ENCODE peak calls at places on chromosomes 7 and 10, in eight cellular contexts. One of them, this sample, is unnamed.

GRCh38 chr10:64075604-64076003 is 554.4 kb downstream of the REEP3 start:
- DNase-seq in germinal center: no peak
- DNase-seq in stimulated activated CD8-positive, alpha-beta memory T cell treated with anti-CD3 and anti-CD28 coated beads, Interleukin-4, amount 100 ng/mL, for 4 hours: no peak
- DNase-seq in HL-60: no peak
- DNase-seq in hippocampal formation: no peak
- DNase-seq in neural crest cell: no peak
- DNase-seq in Caki2: no peak
- DNase-seq in lower lobe of right lung: no peak
- DNase-seq in this sample: no peak

GRCh38 chr7:7100432-7100849 is 81.9 kb upstream of the C1GALT1 start:
- DNase-seq in germinal center: no peak
- DNase-seq in Caki2: no peak
- DNase-seq in stimulated activated CD8-positive, alpha-beta memory T cell treated with anti-CD3 and anti-CD28 coated beads, Interleukin-4, amount 100 ng/mL, for 4 hours: no peak
- DNase-seq in lower lobe of right lung: no peak
- DNase-seq in HL-60: no peak
- DNase-seq in neural crest cell: no peak
- DNase-seq in hippocampal formation: no peak
- DNase-seq in this sample: no peak

GRCh38 chr7:40800771-40801170 is 666.0 kb downstream of the SUGCT start:
- DNase-seq in germinal center: no peak
- DNase-seq in neural crest cell: no peak
- DNase-seq in HL-60: no peak
- DNase-seq in Caki2: no peak
- DNase-seq in lower lobe of right lung: no peak
- DNase-seq in hippocampal formation: no peak
- DNase-seq in stimulated activated CD8-positive, alpha-beta memory T cell treated with anti-CD3 and anti-CD28 coated beads, Interleukin-4, amount 100 ng/mL, for 4 hours: no peak
- DNase-seq in this sample: no peak

GRCh38 chr7:17318146-17318545 is 19.7 kb downstream of the AHR start:
- DNase-seq in hippocampal formation: no peak
- DNase-seq in stimulated activated CD8-positive, alpha-beta memory T cell treated with anti-CD3 and anti-CD28 coated beads, Interleukin-4, amount 100 ng/mL, for 4 hours: no peak
- DNase-seq in HL-60: no peak
- DNase-seq in Caki2: no peak
- DNase-seq in lower lobe of right lung: no peak
- DNase-seq in germinal center: no peak
- DNase-seq in neural crest cell: no peak
- DNase-seq in this sample: no peak

GRCh38 chr7:33821970-33822369 is 83.4 kb upstream of the BMPER start:
- DNase-seq in germinal center: no peak
- DNase-seq in hippocampal formation: no peak
- DNase-seq in lower lobe of right lung: no peak
- DNase-seq in HL-60: no peak
- DNase-seq in Caki2: no peak
- DNase-seq in stimulated activated CD8-positive, alpha-beta memory T cell treated with anti-CD3 and anti-CD28 coated beads, Interleukin-4, amount 100 ng/mL, for 4 hours: no peak
- DNase-seq in neural crest cell: no peak
- DNase-seq in this sample: no peak

GRCh38 chr7:95718556-95719410 is 53.6 kb upstream of the DYNC1I1 start:
- DNase-seq in hippocampal formation: peak
- DNase-seq in neural crest cell: no peak
- DNase-seq in lower lobe of right lung: no peak
- DNase-seq in germinal center: no peak
- DNase-seq in stimulated activated CD8-positive, alpha-beta memory T cell treated with anti-CD3 and anti-CD28 coated beads, Interleukin-4, amount 100 ng/mL, for 4 hours: no peak
- DNase-seq in HL-60: no peak
- DNase-seq in Caki2: no peak
- DNase-seq in this sample: no peak

GRCh38 chr10:59463909-59464308 is 101.6 kb upstream of the FAM13C start:
- DNase-seq in Caki2: no peak
- DNase-seq in stimulated activated CD8-positive, alpha-beta memory T cell treated with anti-CD3 and anti-CD28 coated beads, Interleukin-4, amount 100 ng/mL, for 4 hours: no peak
- DNase-seq in HL-60: no peak
- DNase-seq in germinal center: no peak
- DNase-seq in hippocampal formation: no peak
- DNase-seq in neural crest cell: no peak
- DNase-seq in lower lobe of right lung: no peak
- DNase-seq in this sample: no peak

GRCh38 chr7:149448961-149449360 is 11.9 kb downstream of the ZNF777 start:
- DNase-seq in lower lobe of right lung: no peak
- DNase-seq in HL-60: no peak
- DNase-seq in neural crest cell: no peak
- DNase-seq in germinal center: no peak
- DNase-seq in stimulated activated CD8-positive, alpha-beta memory T cell treated with anti-CD3 and anti-CD28 coated beads, Interleukin-4, amount 100 ng/mL, for 4 hours: no peak
- DNase-seq in Caki2: no peak
- DNase-seq in hippocampal formation: no peak
- DNase-seq in this sample: no peak

GRCh38 chr7:138006106-138006505 is 4.2 kb upstream of the CREB3L2 start:
- DNase-seq in neural crest cell: no peak
- DNase-seq in germinal center: no peak
- DNase-seq in Caki2: no peak
- DNase-seq in hippocampal formation: no peak
- DNase-seq in HL-60: no peak
- DNase-seq in stimulated activated CD8-positive, alpha-beta memory T cell treated with anti-CD3 and anti-CD28 coated beads, Interleukin-4, amount 100 ng/mL, for 4 hours: no peak
- DNase-seq in lower lobe of right lung: no peak
- DNase-seq in this sample: no peak

GRCh38 chr10:129545257-129545656 is 78.2 kb downstream of the MGMT start:
- DNase-seq in HL-60: no peak
- DNase-seq in germinal center: no peak
- DNase-seq in Caki2: peak
- DNase-seq in hippocampal formation: no peak
- DNase-seq in stimulated activated CD8-positive, alpha-beta memory T cell treated with anti-CD3 and anti-CD28 coated beads, Interleukin-4, amount 100 ng/mL, for 4 hours: no peak
- DNase-seq in neural crest cell: no peak
- DNase-seq in lower lobe of right lung: no peak
- DNase-seq in this sample: no peak

GRCh38 chr10:100934084-100934659 is 21.4 kb downstream of the SLF2 start:
- DNase-seq in germinal center: no peak
- DNase-seq in neural crest cell: no peak
- DNase-seq in Caki2: no peak
- DNase-seq in lower lobe of right lung: no peak
- DNase-seq in hippocampal formation: no peak
- DNase-seq in stimulated activated CD8-positive, alpha-beta memory T cell treated with anti-CD3 and anti-CD28 coated beads, Interleukin-4, amount 100 ng/mL, for 4 hours: no peak
- DNase-seq in HL-60: peak
- DNase-seq in this sample: no peak

GRCh38 chr10:38008006-38008405 is 2.5 kb upstream of the ZNF33A start:
- DNase-seq in germinal center: no peak
- DNase-seq in lower lobe of right lung: no peak
- DNase-seq in stimulated activated CD8-positive, alpha-beta memory T cell treated with anti-CD3 and anti-CD28 coated beads, Interleukin-4, amount 100 ng/mL, for 4 hours: no peak
- DNase-seq in hippocampal formation: no peak
- DNase-seq in Caki2: no peak
- DNase-seq in neural crest cell: no peak
- DNase-seq in HL-60: peak
- DNase-seq in this sample: no peak

GRCh38 chr7:4833691-4834600 is 27.9 kb downstream of the PAPOLB start:
- DNase-seq in lower lobe of right lung: peak
- DNase-seq in hippocampal formation: no peak
- DNase-seq in HL-60: no peak
- DNase-seq in neural crest cell: no peak
- DNase-seq in stimulated activated CD8-positive, alpha-beta memory T cell treated with anti-CD3 and anti-CD28 coated beads, Interleukin-4, amount 100 ng/mL, for 4 hours: no peak
- DNase-seq in germinal center: no peak
- DNase-seq in Caki2: no peak
- DNase-seq in this sample: no peak

GRCh38 chr7:118104812-118105441 is 79.0 kb upstream of the LSM8 start:
- DNase-seq in HL-60: no peak
- DNase-seq in neural crest cell: no peak
- DNase-seq in germinal center: no peak
- DNase-seq in stimulated activated CD8-positive, alpha-beta memory T cell treated with anti-CD3 and anti-CD28 coated beads, Interleukin-4, amount 100 ng/mL, for 4 hours: no peak
- DNase-seq in Caki2: peak
- DNase-seq in lower lobe of right lung: no peak
- DNase-seq in hippocampal formation: peak
- DNase-seq in this sample: no peak

GRCh38 chr10:12353399-12354027 is 4.2 kb downstream of the CAMK1D start:
- DNase-seq in lower lobe of right lung: no peak
- DNase-seq in hippocampal formation: no peak
- DNase-seq in HL-60: no peak
- DNase-seq in stimulated activated CD8-positive, alpha-beta memory T cell treated with anti-CD3 and anti-CD28 coated beads, Interleukin-4, amount 100 ng/mL, for 4 hours: no peak
- DNase-seq in neural crest cell: no peak
- DNase-seq in Caki2: no peak
- DNase-seq in germinal center: no peak
- DNase-seq in this sample: no peak

GRCh38 chr10:122323941-122324675 is 50.4 kb upstream of the PLEKHA1 start:
- DNase-seq in stimulated activated CD8-positive, alpha-beta memory T cell treated with anti-CD3 and anti-CD28 coated beads, Interleukin-4, amount 100 ng/mL, for 4 hours: no peak
- DNase-seq in neural crest cell: no peak
- DNase-seq in HL-60: no peak
- DNase-seq in lower lobe of right lung: no peak
- DNase-seq in hippocampal formation: no peak
- DNase-seq in Caki2: no peak
- DNase-seq in germinal center: no peak
- DNase-seq in this sample: no peak

GRCh38 chr7:25694690-25695089 is 457.3 kb upstream of the NFE2L3 start:
- DNase-seq in hippocampal formation: no peak
- DNase-seq in stimulated activated CD8-positive, alpha-beta memory T cell treated with anti-CD3 and anti-CD28 coated beads, Interleukin-4, amount 100 ng/mL, for 4 hours: no peak
- DNase-seq in HL-60: no peak
- DNase-seq in Caki2: no peak
- DNase-seq in neural crest cell: no peak
- DNase-seq in lower lobe of right lung: no peak
- DNase-seq in germinal center: no peak
- DNase-seq in this sample: no peak

GRCh38 chr7:123624527-123625183 is 23.0 kb downstream of the ASB15 start:
- DNase-seq in HL-60: peak
- DNase-seq in stimulated activated CD8-positive, alpha-beta memory T cell treated with anti-CD3 and anti-CD28 coated beads, Interleukin-4, amount 100 ng/mL, for 4 hours: peak
- DNase-seq in lower lobe of right lung: peak
- DNase-seq in germinal center: peak
- DNase-seq in neural crest cell: peak
- DNase-seq in Caki2: peak
- DNase-seq in hippocampal formation: no peak
- DNase-seq in this sample: no peak

GRCh38 chr7:128453836-128454804 is 1.6 kb upstream of the HILPDA start:
- DNase-seq in germinal center: no peak
- DNase-seq in stimulated activated CD8-positive, alpha-beta memory T cell treated with anti-CD3 and anti-CD28 coated beads, Interleukin-4, amount 100 ng/mL, for 4 hours: no peak
- DNase-seq in lower lobe of right lung: peak
- DNase-seq in neural crest cell: peak
- DNase-seq in HL-60: no peak
- DNase-seq in hippocampal formation: peak
- DNase-seq in Caki2: no peak
- DNase-seq in this sample: no peak

GRCh38 chr10:4780782-4781181 is 45.2 kb upstream of the AKR1E2 start:
- DNase-seq in lower lobe of right lung: no peak
- DNase-seq in germinal center: no peak
- DNase-seq in neural crest cell: no peak
- DNase-seq in hippocampal formation: no peak
- DNase-seq in HL-60: no peak
- DNase-seq in stimulated activated CD8-positive, alpha-beta memory T cell treated with anti-CD3 and anti-CD28 coated beads, Interleukin-4, amount 100 ng/mL, for 4 hours: no peak
- DNase-seq in Caki2: peak
- DNase-seq in this sample: no peak

GRCh38 chr7:82081644-82082224 is 311.9 kb upstream of the HGF start:
- DNase-seq in stimulated activated CD8-positive, alpha-beta memory T cell treated with anti-CD3 and anti-CD28 coated beads, Interleukin-4, amount 100 ng/mL, for 4 hours: no peak
- DNase-seq in lower lobe of right lung: peak
- DNase-seq in neural crest cell: no peak
- DNase-seq in Caki2: no peak
- DNase-seq in HL-60: no peak
- DNase-seq in hippocampal formation: no peak
- DNase-seq in germinal center: no peak
- DNase-seq in this sample: no peak

GRCh38 chr10:103273026-103273425 is 3.9 kb upstream of the INA start:
- DNase-seq in hippocampal formation: no peak
- DNase-seq in Caki2: peak
- DNase-seq in HL-60: no peak
- DNase-seq in stimulated activated CD8-positive, alpha-beta memory T cell treated with anti-CD3 and anti-CD28 coated beads, Interleukin-4, amount 100 ng/mL, for 4 hours: no peak
- DNase-seq in neural crest cell: no peak
- DNase-seq in lower lobe of right lung: no peak
- DNase-seq in germinal center: no peak
- DNase-seq in this sample: no peak

This sample was measured in stimulated activated naive CD4-positive, alpha-beta T cell.